ENCODE peak calls at places on chromosomes 13 and 19, in five cellular contexts. P is GM12878, N is dorsolateral prefrontal cortex, M is Right ventricle myocardium superior, X is HFFc6. C is an unnamed sample.

GRCh38 chr13:99067160-99067985 is 89.5 kb upstream of the DOCK9 start:
- DNase-seq in P (no peak), N (no peak), M (no peak), X (peak; percentile 87), C (no peak)

GRCh38 chr13:35672611-35673010 is 196.1 kb upstream of the MAB21L1 start:
- DNase-seq in X (no peak), N (no peak), M (no peak), P (no peak), C (no peak)

GRCh38 chr13:46373623-46374022 is 13.4 kb downstream of the RUBCNL start:
- DNase-seq in M (no peak), N (no peak), X (no peak), P (no peak), C (no peak)

GRCh38 chr13:29594710-29595379 is 643 bp downstream of the SLC7A1 start:
- DNase-seq in X (peak; percentile 56), M (peak; percentile 73), P (no peak), N (peak; percentile 73), C (peak; percentile 25)

GRCh38 chr13:42707003-42707402 is 74.4 kb upstream of the FAM216B start:
- DNase-seq in P (no peak), M (no peak), N (no peak), X (no peak), C (no peak)

GRCh38 chr19:43290568-43291359 is 21.4 kb upstream of the PSG9 start:
- DNase-seq in P (no peak), X (no peak), M (no peak), N (no peak), C (no peak)

GRCh38 chr19:38417544-38418506 is 8.2 kb downstream of the RASGRP4 start:
- DNase-seq in N (no peak), M (peak; percentile 87), X (no peak), P (no peak), C (no peak)

GRCh38 chr13:29162638-29163037 is 342.5 kb downstream of the MTUS2 start:
- DNase-seq in N (peak; percentile 47), X (peak; percentile 69), M (no peak), P (no peak), C (no peak)

GRCh38 chr13:27476943-27477681 is 26.7 kb upstream of the MTIF3 start:
- DNase-seq in P (no peak), M (no peak), X (peak; percentile 29), N (no peak), C (no peak)

GRCh38 chr13:46295531-46296464 is 84.1 kb downstream of the LRRC63 start:
- DNase-seq in X (peak; percentile 94), N (no peak), P (peak; percentile 28), M (peak; percentile 43), C (no peak)

GRCh38 chr13:22271963-22272362 is 601.1 kb downstream of the FGF9 start:
- DNase-seq in P (no peak), M (no peak), N (no peak), X (no peak), C (no peak)

GRCh38 chr13:85995788-85996418 is 196.7 kb upstream of the SLITRK6 start:
- DNase-seq in N (no peak), X (no peak), M (no peak), P (no peak), C (no peak)

GRCh38 chr13:78326608-78327007 is 276.7 kb downstream of the POU4F1 start:
- DNase-seq in N (no peak), P (no peak), M (no peak), X (no peak), C (no peak)

GRCh38 chr19:36213793-36214387 is 575 bp downstream of the ZNF565 start:
- DNase-seq in N (peak; percentile 46), X (peak; percentile 24), P (no peak), M (no peak), C (peak; percentile 6)

GRCh38 chr19:37961198-37961597 is 54.2 kb downstream of the SIPA1L3 start:
- DNase-seq in M (no peak), X (no peak), N (no peak), P (no peak), C (no peak)

GRCh38 chr19:17213334-17213733 is 1.8 kb upstream of the USE1 start:
- DNase-seq in M (no peak), X (no peak), N (no peak), P (no peak), C (no peak)

GRCh38 chr19:50820086-50820485 is 3.5 kb downstream of the KLK1 start:
- DNase-seq in P (no peak), M (no peak), X (no peak), N (no peak), C (no peak)

GRCh38 chr13:44576396-44577235 is 486 bp upstream of the TSC22D1 start:
- DNase-seq in N (peak; percentile 59), M (peak; percentile 51), P (no peak), X (no peak), C (peak; percentile 7)

GRCh38 chr13:40376867-40377266 is 289.6 kb downstream of the FOXO1 start:
- DNase-seq in M (no peak), X (no peak), P (no peak), N (no peak), C (no peak)

GRCh38 chr19:47109541-47110375 is 3.8 kb downstream of the ZC3H4 start:
- DNase-seq in M (no peak), X (peak; percentile 44), N (no peak), P (no peak), C (no peak)

GRCh38 chr13:39971526-39971925 is 316.1 kb downstream of the COG6 start:
- DNase-seq in N (no peak), P (no peak), X (no peak), M (no peak), C (no peak)

GRCh38 chr19:45753548-45753947 is 15.5 kb downstream of the SIX5 start:
- DNase-seq in X (no peak), N (no peak), M (no peak), P (no peak), C (no peak)

GRCh38 chr13:23547000-23547590 is 23.1 kb upstream of the TNFRSF19 start:
- DNase-seq in N (no peak), P (no peak), X (no peak), M (peak; percentile 79), C (peak; percentile 19)

GRCh38 chr19:34995551-34995950 is 4.6 kb upstream of the GRAMD1A start:
- DNase-seq in M (no peak), N (no peak), X (no peak), P (no peak), C (no peak)

GRCh38 chr19:35030257-35031071 is at the start of gene SCN1B:
- DNase-seq in M (peak; percentile 78), P (no peak), X (peak; percentile 26), N (peak; percentile 86), C (no peak)

GRCh38 chr13:102580552-102581169 is 16.1 kb upstream of the TPP2 start:
- DNase-seq in P (no peak), N (no peak), M (no peak), X (peak; percentile 57), C (peak; percentile 49)

GRCh38 chr19:5950744-5951143 is 27.2 kb downstream of the RANBP3 start:
- DNase-seq in M (no peak), X (no peak), N (no peak), P (no peak), C (no peak)

GRCh38 chr19:5913739-5914357 is at the start of gene CAPS:
- DNase-seq in X (peak; percentile 53), N (no peak), M (peak; percentile 70), P (no peak), C (peak; percentile 81)

GRCh38 chr13:106173346-106173745 is 362.1 kb downstream of the EFNB2 start:
- DNase-seq in X (no peak), M (no peak), P (no peak), N (no peak), C (no peak)

GRCh38 chr19:291561-292280 is 518 bp upstream of the PLPP2 start:
- DNase-seq in N (no peak), P (no peak), X (no peak), M (peak; percentile 26), C (no peak)

GRCh38 chr13:46845146-46845545 is 48.2 kb upstream of the ESD start:
- DNase-seq in X (no peak), P (no peak), M (no peak), N (no peak), C (no peak)

GRCh38 chr13:61128850-61129645 is 286.6 kb downstream of the PCDH20 start:
- DNase-seq in N (no peak), X (no peak), P (no peak), M (no peak), C (peak; percentile 14)

GRCh38 chr19:30557927-30558557 is 185.9 kb downstream of the ZNF536 start:
- DNase-seq in N (no peak), P (no peak), X (no peak), M (no peak), C (no peak)

GRCh38 chr19:28472843-28473242 is 740.1 kb downstream of the UQCRFS1 start:
- DNase-seq in M (peak; percentile 71), N (no peak), X (no peak), P (no peak), C (no peak)

GRCh38 chr13:62697702-62698101 is 1282.1 kb upstream of the PCDH20 start:
- DNase-seq in P (no peak), M (no peak), X (no peak), N (no peak), C (no peak)

GRCh38 chr13:113769881-113770280 is 10.9 kb downstream of the TMEM255B start:
- DNase-seq in X (no peak), M (no peak), P (no peak), N (no peak), C (no peak)

GRCh38 chr13:72109863-72110262 is 242.9 kb upstream of the DACH1 start:
- DNase-seq in P (no peak), N (no peak), M (no peak), X (no peak), C (no peak)

GRCh38 chr19:1007399-1007745 is 7.2 kb downstream of the GRIN3B start:
- DNase-seq in P (no peak), X (no peak), N (no peak), M (no peak), C (no peak)

C was measured in prostate gland.